ENCODE peak calls at places on chromosomes 3 and 15, in seven cellular contexts. T, M, G, K, L, N and Y are unnamed samples.

GRCh38 chr3:106065831-106066230 is 197.0 kb upstream of the CBLB start:
- DNase-seq in T (no peak), M (no peak), G (no peak), K (no peak), L (no peak), N (no peak), Y (no peak)

GRCh38 chr15:90889736-90890456 is 5.6 kb downstream of the FES start:
- DNase-seq in T (no peak), M (no peak), G (no peak), K (no peak), L (no peak), N (no peak), Y (no peak)

GRCh38 chr3:10758304-10759037 is 57.6 kb upstream of the SLC6A11 start:
- DNase-seq in T (peak; percentile 85), M (peak; percentile 44), G (peak; percentile 14), K (peak; percentile 78), L (peak; percentile 53), N (peak; percentile 70), Y (no peak)

GRCh38 chr3:67605377-67605776 is 49.0 kb downstream of the SUCLG2 start:
- DNase-seq in T (no peak), M (no peak), G (no peak), K (peak; percentile 36), L (no peak), N (no peak), Y (no peak)

GRCh38 chr3:193905541-193905940 is 230.4 kb upstream of the HES1 start:
- DNase-seq in T (no peak), M (no peak), G (no peak), K (no peak), L (no peak), N (no peak), Y (no peak)

GRCh38 chr3:138457863-138458735 is 23.7 kb downstream of the ESYT3 start:
- DNase-seq in T (no peak), M (no peak), G (no peak), K (no peak), L (no peak), N (no peak), Y (no peak)

GRCh38 chr15:48602358-48603122 is 43.0 kb downstream of the FBN1 start:
- DNase-seq in T (no peak), M (no peak), G (no peak), K (peak; percentile 23), L (no peak), N (no peak), Y (no peak)

GRCh38 chr15:50883903-50884302 is 24.6 kb upstream of the AP4E1 start:
- DNase-seq in T (no peak), M (no peak), G (no peak), K (peak; percentile 31), L (no peak), N (no peak), Y (no peak)

GRCh38 chr3:185959609-185960517 is 22.0 kb upstream of the TRA2B start:
- DNase-seq in T (no peak), M (peak; percentile 38), G (no peak), K (peak; percentile 44), L (no peak), N (no peak), Y (no peak)

GRCh38 chr15:63461230-63461629 is 43.2 kb upstream of the USP3 start:
- DNase-seq in T (no peak), M (no peak), G (no peak), K (no peak), L (no peak), N (no peak), Y (no peak)

GRCh38 chr15:67505675-67506572 is 15.0 kb upstream of the C15orf61 start:
- DNase-seq in T (no peak), M (no peak), G (no peak), K (no peak), L (no peak), N (no peak), Y (no peak)

GRCh38 chr15:73888224-73889041 is 15.1 kb downstream of the TBC1D21 start:
- DNase-seq in T (no peak), M (no peak), G (no peak), K (no peak), L (no peak), N (no peak), Y (no peak)

GRCh38 chr3:157438371-157438735 is 1.7 kb downstream of the PTX3 start:
- DNase-seq in T (peak; percentile 20), M (no peak), G (no peak), K (peak; percentile 48), L (no peak), N (no peak), Y (no peak)

GRCh38 chr15:80384442-80384841 is 19.7 kb upstream of the ARNT2 start:
- DNase-seq in T (no peak), M (no peak), G (no peak), K (no peak), L (no peak), N (no peak), Y (no peak)

GRCh38 chr15:82297546-82297945 is 34.9 kb downstream of the SAXO2 start:
- DNase-seq in T (no peak), M (no peak), G (no peak), K (no peak), L (no peak), N (no peak), Y (no peak)

GRCh38 chr3:46609944-46610722 is 2.2 kb upstream of the FAM240A start:
- DNase-seq in T (no peak), M (no peak), G (no peak), K (no peak), L (no peak), N (no peak), Y (no peak)